ENCODE peak calls at places on chromosomes 3 and 15, in eight cellular contexts. H, Z, M, J, G, C, N and F are unnamed samples.

GRCh38 chr15:34987623-34987981 is 485 bp downstream of the ZNF770 start:
- DNase-seq in H (no peak), G (no peak), J (no peak), C (peak; percentile 12), N (no peak), Z (no peak), M (no peak), F (no peak)

GRCh38 chr15:85727068-85727467 is 67.7 kb downstream of the KLHL25 start:
- DNase-seq in Z (peak; percentile 53), H (no peak), N (no peak), C (peak; percentile 62), J (no peak), M (no peak), G (peak; percentile 81), F (no peak)

GRCh38 chr15:68542771-68543544 is 35.8 kb upstream of the CORO2B start:
- DNase-seq in N (peak; percentile 56), G (peak; percentile 67), M (no peak), H (no peak), C (peak; percentile 34), Z (peak; percentile 91), J (no peak), F (no peak)

GRCh38 chr3:41740374-41740773 is 221.5 kb downstream of the ULK4 start:
- DNase-seq in J (no peak), M (no peak), Z (no peak), G (no peak), N (no peak), C (no peak), H (no peak), F (no peak)

GRCh38 chr3:175258763-175259162 is 399.6 kb downstream of the NAALADL2 start:
- DNase-seq in N (no peak), G (no peak), M (no peak), H (no peak), C (no peak), Z (peak; percentile 84), J (no peak), F (no peak)

GRCh38 chr3:129517516-129517915 is 10.9 kb upstream of the RHO start:
- DNase-seq in J (no peak), H (no peak), N (no peak), C (no peak), Z (no peak), G (no peak), M (no peak), F (no peak)

GRCh38 chr3:142976621-142977398 is 13.3 kb upstream of the PAQR9 start:
- DNase-seq in J (peak; percentile 71), M (peak; percentile 61), Z (peak; percentile 94), G (peak; percentile 58), C (peak; percentile 49), N (peak; percentile 75), H (peak; percentile 87), F (no peak)

GRCh38 chr3:80006315-80006714 is 238.5 kb upstream of the ROBO1 start:
- DNase-seq in Z (no peak), H (no peak), C (no peak), G (no peak), N (no peak), J (no peak), M (no peak), F (no peak)

GRCh38 chr3:46114324-46114988 is 87.2 kb upstream of the XCR1 start:
- DNase-seq in Z (peak; percentile 97), H (peak; percentile 96), C (no peak), G (no peak), J (no peak), M (no peak), N (peak; percentile 53), F (no peak)

GRCh38 chr3:158642474-158643210 is 1.7 kb upstream of the GFM1 start:
- DNase-seq in N (no peak), J (peak; percentile 75), H (no peak), M (no peak), Z (peak; percentile 8), G (no peak), C (no peak), F (no peak)

GRCh38 chr15:89364741-89365450 is 30.3 kb upstream of the POLG start:
- DNase-seq in C (no peak), N (no peak), M (no peak), Z (no peak), J (no peak), H (no peak), G (no peak), F (no peak)

GRCh38 chr3:196111939-196112386 is 30.1 kb upstream of the TFRC start:
- DNase-seq in H (no peak), Z (no peak), C (no peak), J (no peak), N (no peak), G (no peak), M (no peak), F (peak; percentile 58)

GRCh38 chr15:100400996-100401395 is 59.2 kb upstream of the ADAMTS17 start:
- DNase-seq in M (no peak), Z (no peak), N (no peak), C (no peak), G (no peak), H (no peak), J (no peak), F (no peak)

GRCh38 chr15:63502137-63502801 is 2.1 kb upstream of the USP3 start:
- DNase-seq in M (no peak), G (no peak), Z (peak; percentile 73), J (peak; percentile 74), H (peak; percentile 92), N (no peak), C (peak; percentile 60), F (no peak)

GRCh38 chr15:99729920-99730319 is 3.3 kb downstream of the LYSMD4 start:
- DNase-seq in M (no peak), C (peak; percentile 43), N (no peak), Z (peak; percentile 57), H (no peak), J (no peak), G (no peak), F (no peak)

GRCh38 chr15:90065682-90066049 is 36.6 kb downstream of the IDH2 start:
- DNase-seq in H (no peak), M (no peak), C (no peak), G (no peak), J (no peak), N (no peak), Z (no peak), F (no peak)

GRCh38 chr15:22786868-22787698 is 639 bp downstream of the NIPA1 start:
- DNase-seq in H (no peak), J (no peak), C (peak; percentile 35), N (no peak), M (no peak), G (no peak), Z (peak; percentile 39), F (no peak)

GRCh38 chr3:150407051-150407817 is 864 bp upstream of the TSC22D2 start:
- DNase-seq in M (no peak), J (no peak), C (no peak), N (no peak), G (no peak), H (peak; percentile 64), Z (peak; percentile 61), F (no peak)

GRCh38 chr3:120416868-120417267 is 33.9 kb downstream of the FSTL1 start:
- DNase-seq in Z (no peak), H (no peak), N (no peak), G (no peak), M (no peak), J (no peak), C (peak; percentile 12), F (no peak)

GRCh38 chr3:49616491-49616941 is 57.6 kb upstream of the APEH start:
- DNase-seq in N (peak; percentile 18), M (no peak), J (no peak), H (no peak), C (no peak), Z (peak; percentile 20), G (no peak), F (no peak)

GRCh38 chr3:169641167-169641566 is 22.3 kb downstream of the MECOM start:
- DNase-seq in C (peak; percentile 58), J (no peak), H (no peak), M (no peak), N (no peak), Z (no peak), G (no peak), F (no peak)

GRCh38 chr15:75758071-75758872 is 45.6 kb upstream of the CSPG4 start:
- DNase-seq in Z (peak; percentile 88), H (peak; percentile 68), C (peak; percentile 94), N (peak; percentile 35), J (peak; percentile 93), G (peak; percentile 78), M (peak; percentile 78), F (peak; percentile 54)
- TF ChIP-seq CTCF in Z (peak; percentile 50), H (no peak), C (no peak), N (peak; percentile 44), J (no peak), G (no peak), M (peak; percentile 45), F (peak; percentile 37)

DNA sequence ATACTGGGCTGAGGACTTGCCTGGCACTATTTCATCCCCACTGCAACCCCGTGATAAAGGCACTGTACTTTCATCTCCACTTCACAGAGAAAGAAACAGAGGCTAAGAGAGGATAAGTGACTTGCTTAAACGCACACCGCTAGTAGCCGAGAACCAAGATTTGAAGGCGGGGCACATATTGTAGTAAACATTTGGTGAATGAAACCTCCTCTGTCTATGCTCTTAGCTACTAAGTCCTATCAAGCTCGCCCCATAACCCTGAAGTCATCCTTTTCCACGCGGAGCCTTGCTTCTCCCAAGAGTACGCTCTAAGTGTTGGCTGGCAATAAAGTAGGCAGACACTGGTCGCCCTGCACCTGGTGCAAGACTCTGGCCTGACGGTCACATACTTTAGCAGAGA is 1.1 kb downstream of the POMGNT2 start:
- DNase-seq in Z (no peak), H (no peak), C (peak; percentile 3), J (no peak), G (no peak), M (no peak), N (no peak), F (no peak)
- H3K4me3 ChIP-seq in Z (peak overlapping the region; percentile 64), H (peak overlapping the region; percentile 76), C (no peak overlapping the region), J (peak overlapping the region; percentile 91), G (no peak overlapping the region), M (peak overlapping the region; percentile 79), N (peak overlapping the region; percentile 86), F (no peak overlapping the region)

GRCh38 chr15:30905821-30906220 is 2.1 kb downstream of the FAN1 start:
- DNase-seq in G (no peak), M (no peak), N (no peak), Z (no peak), C (peak; percentile 68), J (no peak), H (no peak), F (no peak)
- TF ChIP-seq CTCF in G (no peak), M (no peak), N (peak; percentile 51), Z (peak; percentile 19), C (peak; percentile 28), J (no peak), H (no peak), F (no peak)

GRCh38 chr3:63980019-63980418 is 43.3 kb downstream of the PSMD6 start:
- DNase-seq in H (no peak), C (no peak), M (no peak), G (no peak), J (no peak), N (no peak), Z (no peak), F (no peak)

GRCh38 chr3:63977893-63978292 is 45.4 kb downstream of the PSMD6 start:
- DNase-seq in M (no peak), C (no peak), G (no peak), N (no peak), H (no peak), Z (no peak), J (no peak), F (no peak)

GRCh38 chr3:63981980-63982379 is 41.3 kb downstream of the PSMD6 start:
- DNase-seq in H (no peak), C (no peak), Z (no peak), N (no peak), M (no peak), G (no peak), J (no peak), F (no peak)

GRCh38 chr3:63979093-63979492 is 44.2 kb downstream of the PSMD6 start:
- DNase-seq in G (no peak), N (no peak), C (no peak), M (no peak), H (peak; percentile 71), Z (peak; percentile 37), J (peak; percentile 40), F (no peak)

GRCh38 chr3:63980830-63981498 is 42.3 kb downstream of the PSMD6 start:
- DNase-seq in H (no peak), Z (no peak), N (no peak), G (no peak), C (no peak), J (no peak), M (no peak), F (no peak)
- H3K4me3 ChIP-seq in H (no peak overlapping the region), Z (no peak overlapping the region), N (no peak overlapping the region), G (no peak overlapping the region), C (no peak overlapping the region), J (no peak overlapping the region), M (no peak overlapping the region), F (no peak overlapping the region)